ENCODE peak calls at places on chromosomes 12 and 14, in five cellular contexts. C is thoracic aorta, H is neural progenitor cell, A is fibroblast of lung, L is GM20000. Z is an unnamed sample.

GRCh38 chr12:98446716-98447115 is 68.7 kb upstream of the TMPO start:
- DNase-seq in C (no peak), H (no peak), A (no peak), L (no peak), Z (no peak)

GRCh38 chr12:120199025-120199424 is 1.9 kb downstream of the RPLP0 start:
- DNase-seq in C (no peak), H (no peak), A (no peak), L (no peak), Z (no peak)

GRCh38 chr14:50666772-50667490 is 1.2 kb downstream of the SAV1 start:
- DNase-seq in C (no peak), H (peak), A (peak), L (no peak), Z (peak)

GRCh38 chr14:34981743-34982420 is 910 bp upstream of the SRP54 start:
- DNase-seq in C (no peak), H (peak), A (peak), L (no peak), Z (peak)

GRCh38 chr12:42361909-42362706 is 36.1 kb downstream of the PPHLN1 start:
- DNase-seq in C (no peak), H (no peak), A (peak), L (no peak), Z (no peak)

GRCh38 chr14:89212386-89213235 is 204.4 kb downstream of the FOXN3 start:
- DNase-seq in C (no peak), H (no peak), A (no peak), L (no peak), Z (no peak)

GRCh38 chr14:101535232-101535631 is 26.1 kb upstream of the DIO3 start:
- DNase-seq in C (no peak), H (no peak), A (no peak), L (no peak), Z (peak)

GRCh38 chr12:85278598-85279448 is 1.2 kb upstream of the ALX1 start:
- DNase-seq in C (no peak), H (peak), A (peak), L (no peak), Z (no peak)

GRCh38 chr12:105212431-105212830 is 23.5 kb downstream of the APPL2 start:
- DNase-seq in C (no peak), H (no peak), A (peak), L (no peak), Z (no peak)

GRCh38 chr12:75701859-75702258 is 190.4 kb upstream of the KRR1 start:
- DNase-seq in C (no peak), H (no peak), A (no peak), L (no peak), Z (no peak)
- TF ChIP-seq CTCF in C (no peak), H (no peak), A (no peak), L (no peak), Z (no peak)

GRCh38 chr12:113967368-113967767 is 1.2 kb upstream of the RBM19 start:
- DNase-seq in C (no peak), H (no peak), A (no peak), L (no peak), Z (no peak)
- TF ChIP-seq CTCF in C (no peak), H (no peak), A (no peak), L (no peak), Z (no peak)

DNA sequence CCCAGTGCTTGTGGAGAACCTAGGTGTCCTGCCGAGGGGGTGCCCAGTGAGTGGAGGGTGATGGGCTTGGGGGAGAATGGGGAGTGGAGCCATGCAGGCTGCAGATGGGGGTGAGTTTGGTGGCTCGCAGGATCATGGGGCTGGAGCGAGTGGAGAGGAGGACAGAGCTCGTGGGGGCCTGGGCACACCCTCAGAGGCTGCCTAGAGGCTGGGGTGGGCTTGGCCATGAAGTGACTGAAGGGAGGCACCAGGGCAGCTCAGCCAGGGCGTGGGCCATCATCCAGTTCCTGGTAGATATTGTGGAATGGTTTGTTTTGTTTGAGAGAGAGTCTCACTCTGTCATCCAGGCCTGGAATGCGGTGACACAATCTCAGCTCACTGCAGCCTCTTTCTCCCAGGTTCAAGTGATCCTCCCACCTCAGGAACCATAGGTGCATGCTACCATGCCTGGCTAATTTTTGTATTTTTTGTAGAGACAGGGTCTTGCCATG is 43.4 kb upstream of the AMN start:
- DNase-seq in C (no peak), H (no peak), A (no peak), L (no peak), Z (no peak)
- TF ChIP-seq CTCF in C (no peak), H (no peak), A (no peak), L (no peak), Z (no peak)

DNA sequence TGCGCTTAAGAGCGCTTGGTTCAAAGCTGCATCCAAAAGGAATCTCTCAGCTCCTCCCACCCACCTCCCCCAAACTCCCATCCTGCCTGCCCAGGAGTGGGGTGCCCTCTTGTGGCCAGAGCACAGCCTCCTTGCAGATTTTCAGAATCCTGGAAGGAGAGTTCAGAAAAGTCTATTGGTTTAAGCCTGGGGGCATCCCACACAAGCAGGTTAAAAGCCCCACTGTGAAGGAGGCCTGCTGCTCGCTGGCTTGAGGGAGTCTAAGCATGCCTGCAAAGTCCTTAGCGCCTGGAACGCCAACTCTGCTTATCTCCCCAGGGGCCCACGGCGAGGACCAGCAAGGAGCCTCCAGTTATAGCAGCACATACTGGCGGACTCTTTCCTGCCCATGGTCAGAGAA is 297.1 kb downstream of the KSR2 start:
- DNase-seq in C (no peak), H (peak), A (peak), L (peak), Z (peak)
- TF ChIP-seq CTCF in C (no peak), H (peak), A (no peak), L (peak), Z (peak)